ENCODE peak calls at places on chromosomes 11 and 22, in seven cellular contexts. D is Calu3, H is endothelial cell, P is upper lobe of right lung, Q is fibroblast of lung, X is pancreas, L is lower lobe of right lung. M is an unnamed sample.

GRCh38 chr11:16226245-16226644 is 130.1 kb downstream of the SOX6 start:
- DNase-seq in P (peak; percentile 56), X (peak; percentile 87), Q (peak; percentile 24), L (peak; percentile 55), H (no peak), D (peak; percentile 76), M (no peak)

GRCh38 chr11:17063171-17064002 is 14.1 kb downstream of the RPS13 start:
- DNase-seq in L (peak; percentile 78), D (peak; percentile 83), P (peak; percentile 82), H (peak; percentile 79), Q (peak; percentile 28), X (peak; percentile 51), M (no peak)

GRCh38 chr11:34348919-34349318 is 8.9 kb downstream of the ABTB2 start:
- DNase-seq in P (no peak), H (no peak), Q (peak; percentile 36), D (no peak), X (no peak), L (no peak), M (no peak)

GRCh38 chr22:34111210-34111824 is 191.0 kb upstream of the LARGE1 start:
- DNase-seq in D (peak; percentile 6), Q (no peak), L (no peak), X (no peak), P (no peak), H (peak; percentile 13), M (no peak)

GRCh38 chr11:71204748-71205664 is 47.4 kb downstream of the SHANK2 start:
- DNase-seq in L (peak; percentile 41), D (no peak), P (no peak), H (no peak), Q (no peak), X (no peak), M (no peak)

GRCh38 chr11:120784566-120785251 is 239.2 kb upstream of the TBCEL start:
- DNase-seq in H (no peak), P (no peak), X (no peak), Q (no peak), D (no peak), L (no peak), M (no peak)

GRCh38 chr11:17722000-17722643 is 2.8 kb downstream of the MYOD1 start:
- DNase-seq in P (no peak), Q (peak; percentile 27), H (peak; percentile 60), D (peak; percentile 53), X (no peak), L (no peak), M (no peak)

GRCh38 chr11:118975771-118976709 is 4.5 kb downstream of the FOXR1 start:
- DNase-seq in Q (peak; percentile 77), L (no peak), H (no peak), D (no peak), P (no peak), X (no peak), M (no peak)

GRCh38 chr22:29204617-29205183 is 996 bp upstream of the EMID1 start:
- DNase-seq in L (no peak), X (no peak), P (no peak), Q (no peak), D (no peak), H (no peak), M (peak; percentile 38)

GRCh38 chr22:46802608-46803027 is 40.2 kb downstream of the TBC1D22A start:
- DNase-seq in H (no peak), D (no peak), Q (no peak), P (no peak), L (no peak), X (no peak), M (no peak)

GRCh38 chr22:20199413-20199842 is 48.6 kb upstream of the CCDC188 start:
- DNase-seq in X (no peak), P (no peak), D (no peak), Q (no peak), H (no peak), L (no peak), M (no peak)

GRCh38 chr22:30301995-30302809 is 12.9 kb upstream of the CASTOR1 start:
- DNase-seq in P (peak; percentile 71), Q (peak; percentile 73), D (peak; percentile 59), L (peak; percentile 79), H (no peak), X (no peak), M (peak; percentile 82)

DNA sequence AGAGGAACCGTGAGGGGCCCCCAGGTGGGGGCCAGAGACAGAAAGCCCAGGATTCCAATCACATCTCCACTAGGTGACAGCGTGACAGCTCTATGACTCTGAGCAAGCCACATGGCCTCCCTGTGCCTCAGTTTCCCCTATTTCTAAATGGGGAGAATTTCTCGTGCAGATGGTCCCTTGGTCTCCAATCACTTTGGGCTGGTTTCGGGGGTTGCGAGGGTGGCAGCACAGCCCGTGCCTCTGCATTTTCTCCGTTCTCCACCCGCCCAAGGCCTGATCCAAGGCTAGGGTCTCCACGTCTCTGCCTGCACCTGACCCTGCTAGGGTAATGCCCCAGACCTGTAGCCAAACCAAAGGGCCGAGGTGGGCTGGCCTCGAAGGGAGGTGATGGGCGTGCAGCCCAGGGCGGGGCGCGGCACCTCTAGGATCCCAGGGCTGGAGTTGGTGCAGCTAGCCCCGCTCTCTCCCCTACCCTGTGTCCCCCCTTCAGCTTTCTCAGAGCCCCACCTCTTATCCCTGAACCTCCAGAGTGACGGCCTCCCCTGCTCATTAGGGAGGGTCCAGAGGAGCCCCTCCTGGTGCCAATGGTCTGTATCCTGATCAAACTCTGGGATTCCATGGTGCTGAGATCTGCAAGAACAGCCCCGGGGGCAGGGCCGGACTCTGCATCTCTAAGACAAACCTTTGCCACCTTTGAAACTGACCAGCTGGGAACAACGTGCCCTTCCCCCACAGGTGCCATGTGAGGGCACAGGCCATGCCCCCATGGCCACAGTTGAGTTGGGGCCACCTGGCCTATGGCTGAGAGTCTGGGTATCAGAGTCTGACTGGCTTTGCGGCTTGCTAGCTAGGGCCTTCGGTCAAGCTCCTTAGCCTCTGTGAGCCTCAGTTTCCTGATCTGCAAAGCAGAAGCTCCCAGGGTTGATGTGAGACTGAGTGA is 22.9 kb upstream of the CBX7 start:
- DNase-seq in H (peak; percentile 21), P (no peak), L (no peak), X (peak; percentile 17), Q (no peak), D (peak; percentile 44), M (no peak)
- TF ChIP-seq CTCF in H (no peak), P (no peak), L (no peak), X (no peak), Q (no peak), D (no peak), M (no peak)

GRCh38 chr11:122814401-122814800 is 23.9 kb upstream of the CRTAM start:
- DNase-seq in L (no peak), X (no peak), Q (no peak), H (no peak), P (no peak), D (peak; percentile 10), M (no peak)
- TF ChIP-seq CTCF in L (peak; percentile 9), X (no peak), Q (peak; percentile 22), H (no peak), P (no peak), D (no peak), M (no peak)

GRCh38 chr11:1917523-1918435 is 1.7 kb upstream of the TNNT3 start:
- DNase-seq in L (no peak), H (no peak), D (no peak), Q (no peak), P (peak; percentile 61), X (no peak), M (peak; percentile 57)
- TF ChIP-seq CTCF in L (peak; percentile 39), H (peak; percentile 75), D (peak; percentile 88), Q (peak; percentile 30), P (peak; percentile 37), X (peak; percentile 25), M (peak; percentile 88)

GRCh38 chr11:102592634-102593581 is 32.2 kb downstream of the MMP20 start:
- DNase-seq in H (no peak), P (no peak), L (no peak), X (no peak), Q (peak; percentile 26), D (no peak), M (no peak)
- TF ChIP-seq CTCF in H (peak; percentile 80), P (peak; percentile 47), L (peak; percentile 27), X (no peak), Q (peak; percentile 75), D (peak; percentile 39), M (peak; percentile 61)

GRCh38 chr11:45148276-45148675 is 1.8 kb downstream of the PRDM11 start:
- DNase-seq in X (no peak), P (no peak), H (no peak), L (no peak), D (no peak), Q (no peak), M (no peak)

GRCh38 chr11:45145421-45146071 is 893 bp upstream of the PRDM11 start:
- DNase-seq in X (peak; percentile 39), D (peak; percentile 15), H (peak; percentile 38), L (no peak), P (peak; percentile 72), Q (peak; percentile 33), M (no peak)

GRCh38 chr11:45146072-45147016 is at the start of gene PRDM11:
- DNase-seq in P (peak; percentile 90), H (peak; percentile 60), L (peak; percentile 61), D (peak; percentile 78), Q (peak; percentile 74), X (peak; percentile 58), M (no peak)

GRCh38 chr11:45147871-45148270 is 1.4 kb downstream of the PRDM11 start:
- DNase-seq in X (no peak), H (no peak), L (no peak), D (no peak), Q (no peak), P (no peak), M (no peak)

DNA sequence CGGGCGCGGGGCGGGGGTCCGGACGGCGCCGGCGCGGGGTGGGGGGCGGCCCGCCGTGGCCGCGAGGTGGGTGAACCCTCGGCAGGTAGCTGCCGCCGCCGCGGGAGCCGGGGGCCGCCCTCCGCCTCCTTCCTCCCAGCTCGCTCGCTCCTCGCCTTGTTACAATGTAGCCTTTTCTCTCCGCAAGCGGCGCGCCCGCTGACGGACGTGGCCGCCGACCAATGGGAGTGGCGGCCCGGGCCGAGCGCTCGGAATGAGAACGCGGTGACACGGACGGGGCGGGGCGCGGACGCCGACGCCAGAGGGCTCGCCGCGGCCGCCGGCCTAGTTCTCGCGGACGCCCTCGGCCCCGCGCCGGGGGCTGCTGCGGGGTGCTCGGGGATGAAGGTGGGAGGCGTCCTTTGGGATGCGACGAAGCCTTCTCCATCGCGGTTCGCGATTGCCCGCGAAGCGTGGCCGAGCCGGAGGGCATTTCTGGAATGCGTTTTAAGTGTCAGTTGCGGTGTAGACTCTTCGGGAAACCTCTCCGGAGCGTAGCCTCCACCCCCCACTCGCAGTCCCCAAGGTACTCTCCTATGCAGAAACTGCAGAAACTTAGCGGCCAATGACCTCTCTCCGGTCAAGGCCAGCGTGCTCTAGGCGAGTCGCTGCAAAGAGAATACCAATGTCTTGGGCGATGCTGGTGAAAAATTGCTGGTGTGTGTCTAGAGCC is 734 bp downstream of the PRDM11 start:
- DNase-seq in P (peak; percentile 98), D (peak; percentile 96), Q (peak; percentile 96), H (peak; percentile 97), L (peak; percentile 96), X (peak; percentile 92), M (peak; percentile 92)
- TF ChIP-seq CTCF in P (no peak), D (no peak), Q (no peak), H (no peak), L (peak; percentile 2), X (no peak), M (no peak)

M was measured in CD14-positive monocyte.